ENCODE peak calls at places on chromosomes 3 and 15, in eight cellular contexts. Q is ovary, I is Karpas-422, G is small intestine, B is PC-3, L is BJ, Z is GM23248, O is pancreas. V is an unnamed sample. For H3K36me3, the result is how much of the 10 kb centered on the place peaks cover.

GRCh38 chr15:81126887-81127286 is 7.2 kb upstream of the CFAP161 start:
- DNase-seq in Q (no peak), I (no peak), G (no peak), B (no peak), L (no peak), Z (no peak), O (peak), V (no peak)

GRCh38 chr3:148084931-148085330 is 612.8 kb upstream of the AGTR1 start:
- DNase-seq in Q (no peak), I (no peak), G (no peak), B (no peak), L (no peak), Z (no peak), O (no peak), V (no peak)

GRCh38 chr3:45664558-45664957 is 24.6 kb upstream of the SACM1L start:
- DNase-seq in Q (no peak), I (peak), G (peak), B (no peak), L (no peak), Z (no peak), O (no peak), V (no peak)

GRCh38 chr3:195181107-195181498 is 89.9 kb downstream of the XXYLT1 start:
- DNase-seq in Q (no peak), I (no peak), G (no peak), B (no peak), L (no peak), Z (no peak), O (no peak), V (no peak)

GRCh38 chr15:96130734-96131133 is 199.8 kb upstream of the NR2F2 start:
- DNase-seq in Q (no peak), I (no peak), G (no peak), B (peak), L (no peak), Z (no peak), O (no peak), V (no peak)

GRCh38 chr3:112056451-112056929 is 22.0 kb downstream of the TMPRSS7 start:
- DNase-seq in Q (no peak), I (no peak), G (peak), B (peak), L (no peak), Z (peak), O (no peak), V (no peak)

GRCh38 chr15:64521726-64522164 is 61.4 kb downstream of the ZNF609 start:
- DNase-seq in Q (peak), I (no peak), G (peak), B (peak), L (no peak), Z (peak), O (peak), V (peak)

GRCh38 chr15:74128785-74129350 is 1.5 kb upstream of the ISLR2 start:
- DNase-seq in Q (no peak), I (no peak), G (no peak), B (no peak), L (no peak), Z (no peak), O (no peak), V (no peak)

GRCh38 chr3:71425491-71426071 is 157.9 kb downstream of the FOXP1 start:
- DNase-seq in Q (no peak), I (peak), G (no peak), B (peak), L (peak), Z (peak), O (no peak), V (no peak)

GRCh38 chr3:138296639-138297038 is 33.0 kb downstream of the NME9 start:
- DNase-seq in Q (no peak), I (no peak), G (no peak), B (no peak), L (no peak), Z (no peak), O (no peak), V (no peak)

GRCh38 chr3:47512416-47513124 is 942 bp downstream of the ELP6 start:
- DNase-seq in Q (peak), I (peak), G (peak), B (peak), L (no peak), Z (peak), O (peak), V (no peak)

GRCh38 chr15:90423920-90424319 is 35.9 kb downstream of the IQGAP1 start:
- DNase-seq in Q (no peak), I (no peak), G (no peak), B (no peak), L (no peak), Z (no peak), O (no peak), V (no peak)

GRCh38 chr15:83039206-83039605 is 27.8 kb upstream of the C15orf40 start:
- DNase-seq in Q (no peak), I (no peak), G (no peak), B (no peak), L (no peak), Z (no peak), O (no peak), V (no peak)
- H3K36me3 ChIP-seq in Q (under half), I (half or more), G (under half), B (under half), L (under half), Z (under half), O (under half), V (under half)

DNA sequence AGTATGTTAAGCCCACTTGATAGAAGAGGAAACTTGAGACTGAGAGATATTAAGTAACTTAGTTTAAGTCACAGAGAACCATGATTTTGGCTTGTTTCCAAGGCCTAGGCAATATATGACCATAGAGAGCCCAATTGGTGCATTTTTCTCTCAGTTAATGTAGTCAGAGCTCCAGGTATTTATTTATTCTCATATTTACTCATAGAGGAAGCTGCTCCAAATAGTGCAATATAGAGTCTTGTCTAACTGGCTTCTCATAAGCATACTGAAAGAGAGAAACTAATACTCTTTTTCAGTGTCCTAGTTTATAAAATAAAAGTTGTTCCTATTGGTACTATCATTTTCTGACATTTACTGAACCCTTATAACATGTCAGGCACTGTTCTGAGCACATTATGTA is 15.2 kb downstream of the TRNT1 start:
- DNase-seq in Q (no peak), I (no peak), G (no peak), B (no peak), L (no peak), Z (no peak), O (no peak), V (no peak)
- H3K36me3 ChIP-seq in Q (under half), I (half or more), G (under half), B (half or more), L (under half), Z (half or more), O (under half), V (under half)

GRCh38 chr3:180973543-180973942 is 16.0 kb downstream of the DNAJC19 start:
- DNase-seq in Q (no peak), I (no peak), G (no peak), B (no peak), L (no peak), Z (no peak), O (no peak), V (no peak)
- H3K36me3 ChIP-seq in Q (under half), I (half or more), G (under half), B (half or more), L (under half), Z (under half), O (under half), V (under half)

GRCh38 chr3:40281995-40282394 is 27.5 kb upstream of the EIF1B start:
- DNase-seq in Q (no peak), I (no peak), G (no peak), B (no peak), L (no peak), Z (no peak), O (no peak), V (no peak)
- H3K36me3 ChIP-seq in Q (under half), I (under half), G (under half), B (under half), L (under half), Z (under half), O (under half), V (under half)

DNA sequence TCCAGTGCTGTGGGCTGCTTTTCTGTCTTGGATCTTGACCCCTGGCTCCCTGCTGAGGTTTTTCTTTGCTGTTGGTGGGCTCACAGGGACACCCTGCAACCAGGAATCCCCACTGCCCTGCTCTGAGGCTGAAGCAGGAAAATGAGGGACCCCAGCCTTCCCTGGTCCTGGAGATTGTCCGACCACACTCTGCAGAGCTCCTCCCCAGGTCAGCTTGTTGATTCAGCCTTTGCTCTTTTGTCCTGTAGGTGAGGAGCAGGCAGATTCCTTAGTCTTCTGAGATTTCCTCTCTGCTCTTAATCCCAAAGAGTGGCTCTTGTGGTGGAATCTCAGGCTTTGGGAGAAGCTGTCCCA is 194.5 kb downstream of the RPLP1 start:
- DNase-seq in Q (no peak), I (no peak), G (no peak), B (no peak), L (no peak), Z (no peak), O (no peak), V (no peak)
- H3K36me3 ChIP-seq in Q (under half), I (under half), G (under half), B (under half), L (under half), Z (under half), O (under half), V (under half)

GRCh38 chr3:139756529-139757103 is 78.8 kb upstream of the NMNAT3 start:
- DNase-seq in Q (no peak), I (no peak), G (no peak), B (no peak), L (no peak), Z (no peak), O (no peak), V (no peak)

GRCh38 chr3:139757448-139758030 is 79.8 kb upstream of the NMNAT3 start:
- DNase-seq in Q (no peak), I (no peak), G (no peak), B (no peak), L (no peak), Z (no peak), O (no peak), V (no peak)

GRCh38 chr3:139758654-139759291 is 81.0 kb upstream of the NMNAT3 start:
- DNase-seq in Q (no peak), I (no peak), G (no peak), B (no peak), L (peak), Z (no peak), O (no peak), V (no peak)

GRCh38 chr3:139751789-139752188 is 74.0 kb upstream of the NMNAT3 start:
- DNase-seq in Q (no peak), I (no peak), G (no peak), B (no peak), L (no peak), Z (no peak), O (no peak), V (no peak)

DNA sequence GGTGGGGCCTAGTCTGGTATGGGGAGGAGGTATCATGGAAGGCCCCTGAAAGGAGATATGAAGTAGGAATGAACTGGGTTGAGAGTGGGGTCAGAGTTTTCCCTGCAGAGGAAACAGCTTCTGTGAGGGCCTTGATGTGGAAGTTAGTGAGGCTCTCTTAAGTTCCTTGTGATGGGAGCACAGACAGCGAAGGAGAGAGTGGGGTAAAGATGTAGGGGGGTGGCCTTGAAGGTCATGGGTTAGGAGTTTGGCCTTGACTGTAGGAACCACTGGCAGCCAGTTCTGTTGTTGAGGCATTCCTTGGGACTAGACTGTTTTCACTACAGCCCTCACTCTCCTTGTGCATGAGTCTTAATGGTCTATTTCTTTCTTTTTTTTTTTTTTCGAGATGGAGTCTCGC is 77.8 kb upstream of the NMNAT3 start:
- DNase-seq in Q (no peak), I (no peak), G (no peak), B (no peak), L (no peak), Z (no peak), O (no peak), V (no peak)
- H3K36me3 ChIP-seq in Q (under half), I (under half), G (under half), B (under half), L (under half), Z (under half), O (under half), V (under half)

V was measured in keratinocyte.